ENCODE peak calls at places on chromosomes 4 and X, in six cellular contexts. One of them, this sample, is unnamed.
A peak's percentile ranks its signal among the peaks of the same experiment; 100 is the strongest.

GRCh38 chrX:7690842-7691241 is 152.1 kb upstream of the VCX start:
- DNase-seq in EL: no peak
- DNase-seq in esophagus squamous epithelium: no peak
- DNase-seq in activated naive CD8-positive, alpha-beta T cell treated with anti-CD3 and anti-CD28 coated beads for 36 hours: no peak
- DNase-seq in activated B cell treated with CpG ODN at 0.5 μM for 24 hours: no peak
- DNase-seq in GM23248: no peak
- DNase-seq in this sample: no peak

GRCh38 chr4:23324291-23324690 is 565.6 kb downstream of the PPARGC1A start:
- DNase-seq in esophagus squamous epithelium: no peak
- DNase-seq in activated naive CD8-positive, alpha-beta T cell treated with anti-CD3 and anti-CD28 coated beads for 36 hours: no peak
- DNase-seq in EL: no peak
- DNase-seq in GM23248: no peak
- DNase-seq in activated B cell treated with CpG ODN at 0.5 μM for 24 hours: no peak
- DNase-seq in this sample: peak; percentile 29

GRCh38 chrX:8067754-8068469 is 103.2 kb downstream of the VCX2 start:
- DNase-seq in esophagus squamous epithelium: no peak
- DNase-seq in EL: peak; percentile 2
- DNase-seq in activated naive CD8-positive, alpha-beta T cell treated with anti-CD3 and anti-CD28 coated beads for 36 hours: no peak
- DNase-seq in GM23248: no peak
- DNase-seq in activated B cell treated with CpG ODN at 0.5 μM for 24 hours: no peak
- DNase-seq in this sample: peak; percentile 61

GRCh38 chr4:31341601-31342375 is 621.6 kb downstream of the PCDH7 start:
- DNase-seq in activated B cell treated with CpG ODN at 0.5 μM for 24 hours: no peak
- DNase-seq in EL: no peak
- DNase-seq in esophagus squamous epithelium: no peak
- DNase-seq in GM23248: no peak
- DNase-seq in activated naive CD8-positive, alpha-beta T cell treated with anti-CD3 and anti-CD28 coated beads for 36 hours: no peak
- DNase-seq in this sample: peak; percentile 41

GRCh38 chrX:69127466-69127865 is 37.8 kb downstream of the PJA1 start:
- DNase-seq in activated B cell treated with CpG ODN at 0.5 μM for 24 hours: no peak
- DNase-seq in EL: no peak
- DNase-seq in activated naive CD8-positive, alpha-beta T cell treated with anti-CD3 and anti-CD28 coated beads for 36 hours: no peak
- DNase-seq in GM23248: no peak
- DNase-seq in esophagus squamous epithelium: no peak
- DNase-seq in this sample: no peak

GRCh38 chr4:140382732-140383131 is 9.3 kb downstream of the SCOC start:
- DNase-seq in EL: no peak
- DNase-seq in GM23248: no peak
- DNase-seq in esophagus squamous epithelium: no peak
- DNase-seq in activated naive CD8-positive, alpha-beta T cell treated with anti-CD3 and anti-CD28 coated beads for 36 hours: no peak
- DNase-seq in activated B cell treated with CpG ODN at 0.5 μM for 24 hours: no peak
- DNase-seq in this sample: no peak

GRCh38 chr4:79851625-79852304 is 221.3 kb downstream of the ANTXR2 start:
- DNase-seq in GM23248: peak; percentile 53
- DNase-seq in activated B cell treated with CpG ODN at 0.5 μM for 24 hours: no peak
- DNase-seq in EL: no peak
- DNase-seq in activated naive CD8-positive, alpha-beta T cell treated with anti-CD3 and anti-CD28 coated beads for 36 hours: no peak
- DNase-seq in esophagus squamous epithelium: no peak
- DNase-seq in this sample: peak; percentile 63

GRCh38 chr4:182306792-182307507 is 63.7 kb downstream of the TENM3 start:
- DNase-seq in GM23248: no peak
- DNase-seq in activated naive CD8-positive, alpha-beta T cell treated with anti-CD3 and anti-CD28 coated beads for 36 hours: no peak
- DNase-seq in esophagus squamous epithelium: no peak
- DNase-seq in EL: peak; percentile 42
- DNase-seq in activated B cell treated with CpG ODN at 0.5 μM for 24 hours: no peak
- DNase-seq in this sample: no peak

GRCh38 chr4:156294577-156294976 is 340.9 kb upstream of the CTSO start:
- DNase-seq in EL: peak; percentile 92
- DNase-seq in esophagus squamous epithelium: no peak
- DNase-seq in activated B cell treated with CpG ODN at 0.5 μM for 24 hours: no peak
- DNase-seq in GM23248: peak; percentile 70
- DNase-seq in activated naive CD8-positive, alpha-beta T cell treated with anti-CD3 and anti-CD28 coated beads for 36 hours: no peak
- DNase-seq in this sample: peak; percentile 93